ENCODE peak calls at places on chromosomes 6 and 20, in six cellular contexts. One of them, this sample, is unnamed.

GRCh38 chr6:37878150-37878710 is 58.7 kb downstream of the ZFAND3 start:
- DNase-seq in stimulated activated CD8-positive, alpha-beta memory T cell treated with anti-CD3 and anti-CD28 coated beads, Interleukin-2, amount 100 ng/mL, for 48 hours: no peak
- DNase-seq in Ammon's horn: no peak
- DNase-seq in brain microvascular endothelial cell: no peak
- DNase-seq in CD4-positive, alpha-beta T cell: no peak
- DNase-seq in T-helper 1 cell: peak; percentile 2
- DNase-seq in this sample: no peak

GRCh38 chr6:79137671-79138070 is 59.6 kb upstream of the PHIP start:
- DNase-seq in stimulated activated CD8-positive, alpha-beta memory T cell treated with anti-CD3 and anti-CD28 coated beads, Interleukin-2, amount 100 ng/mL, for 48 hours: no peak
- DNase-seq in Ammon's horn: peak; percentile 14
- DNase-seq in brain microvascular endothelial cell: no peak
- DNase-seq in CD4-positive, alpha-beta T cell: no peak
- DNase-seq in T-helper 1 cell: no peak
- DNase-seq in this sample: no peak

GRCh38 chr6:143232849-143233248 is 172.2 kb downstream of the AIG1 start:
- DNase-seq in stimulated activated CD8-positive, alpha-beta memory T cell treated with anti-CD3 and anti-CD28 coated beads, Interleukin-2, amount 100 ng/mL, for 48 hours: no peak
- DNase-seq in Ammon's horn: no peak
- DNase-seq in brain microvascular endothelial cell: peak; percentile 19
- DNase-seq in CD4-positive, alpha-beta T cell: no peak
- DNase-seq in T-helper 1 cell: no peak
- DNase-seq in this sample: no peak

GRCh38 chr6:34276881-34277762 is 28.3 kb upstream of the SMIM29 start:
- DNase-seq in stimulated activated CD8-positive, alpha-beta memory T cell treated with anti-CD3 and anti-CD28 coated beads, Interleukin-2, amount 100 ng/mL, for 48 hours: no peak
- DNase-seq in Ammon's horn: no peak
- DNase-seq in brain microvascular endothelial cell: no peak
- DNase-seq in CD4-positive, alpha-beta T cell: no peak
- DNase-seq in T-helper 1 cell: no peak
- DNase-seq in this sample: no peak

GRCh38 chr6:141291322-141291721 is 841.4 kb upstream of the GJE1 start:
- DNase-seq in stimulated activated CD8-positive, alpha-beta memory T cell treated with anti-CD3 and anti-CD28 coated beads, Interleukin-2, amount 100 ng/mL, for 48 hours: no peak
- DNase-seq in Ammon's horn: no peak
- DNase-seq in brain microvascular endothelial cell: no peak
- DNase-seq in CD4-positive, alpha-beta T cell: no peak
- DNase-seq in T-helper 1 cell: no peak
- DNase-seq in this sample: no peak

GRCh38 chr6:157831424-157832249 is 8.6 kb downstream of the SNX9 start:
- DNase-seq in stimulated activated CD8-positive, alpha-beta memory T cell treated with anti-CD3 and anti-CD28 coated beads, Interleukin-2, amount 100 ng/mL, for 48 hours: no peak
- DNase-seq in Ammon's horn: no peak
- DNase-seq in brain microvascular endothelial cell: no peak
- DNase-seq in CD4-positive, alpha-beta T cell: no peak
- DNase-seq in T-helper 1 cell: no peak
- DNase-seq in this sample: no peak

GRCh38 chr6:134464690-134465411 is 146.9 kb upstream of the SGK1 start:
- DNase-seq in stimulated activated CD8-positive, alpha-beta memory T cell treated with anti-CD3 and anti-CD28 coated beads, Interleukin-2, amount 100 ng/mL, for 48 hours: no peak
- DNase-seq in Ammon's horn: no peak
- DNase-seq in brain microvascular endothelial cell: peak; percentile 89
- DNase-seq in CD4-positive, alpha-beta T cell: no peak
- DNase-seq in T-helper 1 cell: no peak
- DNase-seq in this sample: no peak

GRCh38 chr20:57514273-57514751 is 10.6 kb downstream of the CTCFL start:
- DNase-seq in stimulated activated CD8-positive, alpha-beta memory T cell treated with anti-CD3 and anti-CD28 coated beads, Interleukin-2, amount 100 ng/mL, for 48 hours: no peak
- DNase-seq in Ammon's horn: peak; percentile 83
- DNase-seq in brain microvascular endothelial cell: peak; percentile 62
- DNase-seq in CD4-positive, alpha-beta T cell: no peak
- DNase-seq in T-helper 1 cell: no peak
- DNase-seq in this sample: peak; percentile 15

GRCh38 chr20:47701612-47702011 is 83.7 kb downstream of the SULF2 start:
- DNase-seq in stimulated activated CD8-positive, alpha-beta memory T cell treated with anti-CD3 and anti-CD28 coated beads, Interleukin-2, amount 100 ng/mL, for 48 hours: no peak
- DNase-seq in Ammon's horn: no peak
- DNase-seq in brain microvascular endothelial cell: no peak
- DNase-seq in CD4-positive, alpha-beta T cell: no peak
- DNase-seq in T-helper 1 cell: no peak
- DNase-seq in this sample: no peak

GRCh38 chr6:26158581-26159416 is 71.6 kb downstream of the HFE start:
- DNase-seq in stimulated activated CD8-positive, alpha-beta memory T cell treated with anti-CD3 and anti-CD28 coated beads, Interleukin-2, amount 100 ng/mL, for 48 hours: no peak
- DNase-seq in Ammon's horn: peak; percentile 56
- DNase-seq in brain microvascular endothelial cell: peak; percentile 43
- DNase-seq in CD4-positive, alpha-beta T cell: peak; percentile 44
- DNase-seq in T-helper 1 cell: peak; percentile 59
- DNase-seq in this sample: peak; percentile 13

GRCh38 chr20:57432874-57433491 is 41.8 kb downstream of the RBM38 start:
- DNase-seq in stimulated activated CD8-positive, alpha-beta memory T cell treated with anti-CD3 and anti-CD28 coated beads, Interleukin-2, amount 100 ng/mL, for 48 hours: peak; percentile 37
- DNase-seq in Ammon's horn: no peak
- DNase-seq in brain microvascular endothelial cell: no peak
- DNase-seq in CD4-positive, alpha-beta T cell: peak; percentile 57
- DNase-seq in T-helper 1 cell: peak; percentile 51
- DNase-seq in this sample: peak; percentile 15

GRCh38 chr20:48586728-48587127 is 241.1 kb downstream of the PREX1 start:
- DNase-seq in stimulated activated CD8-positive, alpha-beta memory T cell treated with anti-CD3 and anti-CD28 coated beads, Interleukin-2, amount 100 ng/mL, for 48 hours: no peak
- DNase-seq in Ammon's horn: no peak
- DNase-seq in brain microvascular endothelial cell: no peak
- DNase-seq in CD4-positive, alpha-beta T cell: no peak
- DNase-seq in T-helper 1 cell: no peak
- DNase-seq in this sample: no peak

GRCh38 chr6:43716099-43716498 is 28.5 kb upstream of the MRPS18A start:
- DNase-seq in stimulated activated CD8-positive, alpha-beta memory T cell treated with anti-CD3 and anti-CD28 coated beads, Interleukin-2, amount 100 ng/mL, for 48 hours: no peak
- DNase-seq in Ammon's horn: peak; percentile 33
- DNase-seq in brain microvascular endothelial cell: no peak
- DNase-seq in CD4-positive, alpha-beta T cell: no peak
- DNase-seq in T-helper 1 cell: no peak
- DNase-seq in this sample: no peak

GRCh38 chr6:4672772-4673171 is 103.4 kb upstream of the CDYL start:
- DNase-seq in stimulated activated CD8-positive, alpha-beta memory T cell treated with anti-CD3 and anti-CD28 coated beads, Interleukin-2, amount 100 ng/mL, for 48 hours: no peak
- DNase-seq in Ammon's horn: no peak
- DNase-seq in brain microvascular endothelial cell: peak; percentile 13
- DNase-seq in CD4-positive, alpha-beta T cell: no peak
- DNase-seq in T-helper 1 cell: no peak
- DNase-seq in this sample: no peak

GRCh38 chr20:41166201-41167117 is 29.1 kb downstream of the PLCG1 start:
- DNase-seq in stimulated activated CD8-positive, alpha-beta memory T cell treated with anti-CD3 and anti-CD28 coated beads, Interleukin-2, amount 100 ng/mL, for 48 hours: no peak
- DNase-seq in Ammon's horn: no peak
- DNase-seq in brain microvascular endothelial cell: no peak
- DNase-seq in CD4-positive, alpha-beta T cell: no peak
- DNase-seq in T-helper 1 cell: no peak
- DNase-seq in this sample: no peak

GRCh38 chr20:23152308-23152892 is 66.3 kb upstream of the CD93 start:
- DNase-seq in stimulated activated CD8-positive, alpha-beta memory T cell treated with anti-CD3 and anti-CD28 coated beads, Interleukin-2, amount 100 ng/mL, for 48 hours: no peak
- DNase-seq in Ammon's horn: no peak
- DNase-seq in brain microvascular endothelial cell: peak; percentile 90
- DNase-seq in CD4-positive, alpha-beta T cell: no peak
- DNase-seq in T-helper 1 cell: no peak
- DNase-seq in this sample: no peak

GRCh38 chr6:134950482-134950881 is 581 bp upstream of the ALDH8A1 start:
- DNase-seq in stimulated activated CD8-positive, alpha-beta memory T cell treated with anti-CD3 and anti-CD28 coated beads, Interleukin-2, amount 100 ng/mL, for 48 hours: no peak
- DNase-seq in Ammon's horn: no peak
- DNase-seq in brain microvascular endothelial cell: no peak
- DNase-seq in CD4-positive, alpha-beta T cell: no peak
- DNase-seq in T-helper 1 cell: no peak
- DNase-seq in this sample: no peak

GRCh38 chr20:2086177-2086979 is 15.2 kb upstream of the STK35 start:
- DNase-seq in stimulated activated CD8-positive, alpha-beta memory T cell treated with anti-CD3 and anti-CD28 coated beads, Interleukin-2, amount 100 ng/mL, for 48 hours: no peak
- DNase-seq in Ammon's horn: no peak
- DNase-seq in brain microvascular endothelial cell: no peak
- DNase-seq in CD4-positive, alpha-beta T cell: no peak
- DNase-seq in T-helper 1 cell: no peak
- DNase-seq in this sample: no peak

GRCh38 chr20:33704197-33704924 is 15.7 kb downstream of the PXMP4 start:
- DNase-seq in stimulated activated CD8-positive, alpha-beta memory T cell treated with anti-CD3 and anti-CD28 coated beads, Interleukin-2, amount 100 ng/mL, for 48 hours: no peak
- DNase-seq in Ammon's horn: no peak
- DNase-seq in brain microvascular endothelial cell: no peak
- DNase-seq in CD4-positive, alpha-beta T cell: no peak
- DNase-seq in T-helper 1 cell: no peak
- DNase-seq in this sample: no peak

GRCh38 chr20:46243707-46244628 is 64.3 kb downstream of the CDH22 start:
- DNase-seq in stimulated activated CD8-positive, alpha-beta memory T cell treated with anti-CD3 and anti-CD28 coated beads, Interleukin-2, amount 100 ng/mL, for 48 hours: no peak
- DNase-seq in Ammon's horn: no peak
- DNase-seq in brain microvascular endothelial cell: no peak
- DNase-seq in CD4-positive, alpha-beta T cell: no peak
- DNase-seq in T-helper 1 cell: no peak
- DNase-seq in this sample: no peak

GRCh38 chr20:46695888-46696287 is 6.6 kb upstream of the TP53RK start:
- DNase-seq in stimulated activated CD8-positive, alpha-beta memory T cell treated with anti-CD3 and anti-CD28 coated beads, Interleukin-2, amount 100 ng/mL, for 48 hours: no peak
- DNase-seq in Ammon's horn: no peak
- DNase-seq in brain microvascular endothelial cell: no peak
- DNase-seq in CD4-positive, alpha-beta T cell: no peak
- DNase-seq in T-helper 1 cell: no peak
- DNase-seq in this sample: no peak

GRCh38 chr20:51022227-51022802 is 592 bp downstream of the KCNG1 start:
- DNase-seq in stimulated activated CD8-positive, alpha-beta memory T cell treated with anti-CD3 and anti-CD28 coated beads, Interleukin-2, amount 100 ng/mL, for 48 hours: no peak
- DNase-seq in Ammon's horn: no peak
- DNase-seq in brain microvascular endothelial cell: no peak
- DNase-seq in CD4-positive, alpha-beta T cell: no peak
- DNase-seq in T-helper 1 cell: no peak
- DNase-seq in this sample: no peak

GRCh38 chr6:129281173-129281796 is 398.3 kb downstream of the LAMA2 start:
- DNase-seq in stimulated activated CD8-positive, alpha-beta memory T cell treated with anti-CD3 and anti-CD28 coated beads, Interleukin-2, amount 100 ng/mL, for 48 hours: no peak
- DNase-seq in Ammon's horn: no peak
- DNase-seq in brain microvascular endothelial cell: no peak
- DNase-seq in CD4-positive, alpha-beta T cell: no peak
- DNase-seq in T-helper 1 cell: no peak
- DNase-seq in this sample: no peak

GRCh38 chr6:111423960-111424846 is 58.8 kb downstream of the REV3L start:
- DNase-seq in stimulated activated CD8-positive, alpha-beta memory T cell treated with anti-CD3 and anti-CD28 coated beads, Interleukin-2, amount 100 ng/mL, for 48 hours: no peak
- DNase-seq in Ammon's horn: peak; percentile 85
- DNase-seq in brain microvascular endothelial cell: peak; percentile 31
- DNase-seq in CD4-positive, alpha-beta T cell: no peak
- DNase-seq in T-helper 1 cell: no peak
- DNase-seq in this sample: no peak

GRCh38 chr6:6771224-6771915 is 182.8 kb downstream of the LY86 start:
- DNase-seq in stimulated activated CD8-positive, alpha-beta memory T cell treated with anti-CD3 and anti-CD28 coated beads, Interleukin-2, amount 100 ng/mL, for 48 hours: no peak
- DNase-seq in Ammon's horn: no peak
- DNase-seq in brain microvascular endothelial cell: no peak
- DNase-seq in CD4-positive, alpha-beta T cell: no peak
- DNase-seq in T-helper 1 cell: no peak
- DNase-seq in this sample: no peak

GRCh38 chr20:16475225-16475624 is 98.0 kb downstream of the KIF16B start:
- DNase-seq in stimulated activated CD8-positive, alpha-beta memory T cell treated with anti-CD3 and anti-CD28 coated beads, Interleukin-2, amount 100 ng/mL, for 48 hours: no peak
- DNase-seq in Ammon's horn: no peak
- DNase-seq in brain microvascular endothelial cell: peak; percentile 64
- DNase-seq in CD4-positive, alpha-beta T cell: no peak
- DNase-seq in T-helper 1 cell: no peak
- DNase-seq in this sample: no peak

GRCh38 chr6:2036084-2037023 is 209.1 kb downstream of the GMDS start:
- DNase-seq in stimulated activated CD8-positive, alpha-beta memory T cell treated with anti-CD3 and anti-CD28 coated beads, Interleukin-2, amount 100 ng/mL, for 48 hours: no peak
- DNase-seq in Ammon's horn: no peak
- DNase-seq in brain microvascular endothelial cell: no peak
- DNase-seq in CD4-positive, alpha-beta T cell: no peak
- DNase-seq in T-helper 1 cell: no peak
- DNase-seq in this sample: no peak

GRCh38 chr6:108463789-108464188 is 96.9 kb upstream of the FOXO3 start:
- DNase-seq in stimulated activated CD8-positive, alpha-beta memory T cell treated with anti-CD3 and anti-CD28 coated beads, Interleukin-2, amount 100 ng/mL, for 48 hours: no peak
- DNase-seq in Ammon's horn: peak; percentile 17
- DNase-seq in brain microvascular endothelial cell: no peak
- DNase-seq in CD4-positive, alpha-beta T cell: no peak
- DNase-seq in T-helper 1 cell: no peak
- DNase-seq in this sample: no peak

GRCh38 chr6:4350571-4351505 is 215.5 kb upstream of the ECI2 start:
- DNase-seq in stimulated activated CD8-positive, alpha-beta memory T cell treated with anti-CD3 and anti-CD28 coated beads, Interleukin-2, amount 100 ng/mL, for 48 hours: no peak
- DNase-seq in Ammon's horn: no peak
- DNase-seq in brain microvascular endothelial cell: no peak
- DNase-seq in CD4-positive, alpha-beta T cell: no peak
- DNase-seq in T-helper 1 cell: no peak
- DNase-seq in this sample: no peak

GRCh38 chr6:22451960-22452359 is 117.4 kb upstream of the HDGFL1 start:
- DNase-seq in stimulated activated CD8-positive, alpha-beta memory T cell treated with anti-CD3 and anti-CD28 coated beads, Interleukin-2, amount 100 ng/mL, for 48 hours: no peak
- DNase-seq in Ammon's horn: no peak
- DNase-seq in brain microvascular endothelial cell: no peak
- DNase-seq in CD4-positive, alpha-beta T cell: no peak
- DNase-seq in T-helper 1 cell: no peak
- DNase-seq in this sample: no peak

This sample was measured in effector CD8-positive, alpha-beta T cell.